ENCODE peak calls at places on chromosome 4, in ten cellular contexts. L is Calu3, E is sigmoid colon, A is progenitor cell of endocrine pancreas, Q is AG10803, T is Panc1, N is HFF-Myc, Z is heart right ventricle, W is tibial nerve, D is astrocyte of the cerebellum. R is an unnamed sample.

GRCh38 chr4:139015948-139016451 is 419 bp downstream of the NOCT start:
- DNase-seq in L (no peak), E (no peak), A (no peak), Q (peak; percentile 21), T (no peak), N (no peak), Z (no peak), W (no peak), D (no peak), R (no peak)

GRCh38 chr4:157072002-157072401 is 3.9 kb upstream of the GLRB start:
- DNase-seq in L (no peak), E (no peak), A (no peak), Q (peak; percentile 46), T (no peak), N (no peak), Z (no peak), W (no peak), D (no peak), R (no peak)

GRCh38 chr4:172989984-172990711 is 178.5 kb upstream of the GALNT7 start:
- DNase-seq in L (no peak), E (no peak), A (no peak), Q (no peak), T (no peak), N (no peak), Z (no peak), W (no peak), D (no peak), R (no peak)

GRCh38 chr4:13527192-13527982 is 16.9 kb downstream of the NKX3-2 start:
- DNase-seq in L (no peak), E (peak; percentile 54), A (no peak), Q (no peak), T (no peak), N (no peak), Z (no peak), W (no peak), D (no peak), R (no peak)

GRCh38 chr4:48604527-48604926 is 114.5 kb downstream of the ZAR1 start:
- DNase-seq in L (no peak), E (no peak), A (no peak), Q (no peak), T (no peak), N (no peak), Z (no peak), W (no peak), D (no peak), R (no peak)

GRCh38 chr4:103754844-103755243 is 35.1 kb upstream of the TACR3 start:
- DNase-seq in L (peak; percentile 53), E (no peak), A (no peak), Q (no peak), T (no peak), N (no peak), Z (no peak), W (no peak), D (no peak), R (no peak)

GRCh38 chr4:133154725-133155124 is 5.6 kb downstream of the PCDH10 start:
- DNase-seq in L (peak; percentile 8), E (no peak), A (no peak), Q (peak; percentile 11), T (peak; percentile 15), N (no peak), Z (no peak), W (no peak), D (no peak), R (no peak)

GRCh38 chr4:20639346-20639745 is 60.9 kb upstream of the PACRGL start:
- DNase-seq in L (no peak), E (no peak), A (no peak), Q (no peak), T (no peak), N (no peak), Z (no peak), W (no peak), D (no peak), R (no peak)

GRCh38 chr4:168550071-168550766 is 53.4 kb downstream of the PALLD start:
- DNase-seq in L (no peak), E (no peak), A (no peak), Q (peak; percentile 62), T (no peak), N (no peak), Z (no peak), W (no peak), D (peak; percentile 83), R (no peak)

GRCh38 chr4:151690164-151690856 is 70.5 kb downstream of the GATB start:
- DNase-seq in L (no peak), E (no peak), A (no peak), Q (peak; percentile 77), T (no peak), N (no peak), Z (no peak), W (no peak), D (peak; percentile 26), R (no peak)

GRCh38 chr4:148268835-148269234 is 173.4 kb downstream of the NR3C2 start:
- DNase-seq in L (no peak), E (no peak), A (no peak), Q (no peak), T (no peak), N (no peak), Z (no peak), W (no peak), D (no peak), R (no peak)

GRCh38 chr4:123398151-123398802 is 1.7 kb downstream of the SPRY1 start:
- DNase-seq in L (peak; percentile 82), E (peak; percentile 85), A (peak; percentile 73), Q (peak; percentile 60), T (no peak), N (no peak), Z (peak; percentile 65), W (peak; percentile 44), D (no peak), R (peak; percentile 74)

GRCh38 chr4:123396294-123397275 is at the start of gene SPRY1:
- DNase-seq in L (peak; percentile 83), E (peak; percentile 94), A (peak; percentile 60), Q (peak; percentile 63), T (peak; percentile 87), N (peak; percentile 75), Z (peak; percentile 78), W (peak; percentile 73), D (peak; percentile 86), R (peak; percentile 47)

GRCh38 chr4:123397276-123398150 is 918 bp downstream of the SPRY1 start:
- DNase-seq in L (peak; percentile 68), E (peak; percentile 78), A (peak; percentile 76), Q (peak; percentile 21), T (no peak), N (no peak), Z (peak; percentile 55), W (no peak), D (no peak), R (peak; percentile 43)

GRCh38 chr4:123399638-123400358 is 3.2 kb downstream of the SPRY1 start:
- DNase-seq in L (no peak), E (no peak), A (no peak), Q (peak; percentile 17), T (no peak), N (no peak), Z (no peak), W (no peak), D (no peak), R (no peak)

DNA sequence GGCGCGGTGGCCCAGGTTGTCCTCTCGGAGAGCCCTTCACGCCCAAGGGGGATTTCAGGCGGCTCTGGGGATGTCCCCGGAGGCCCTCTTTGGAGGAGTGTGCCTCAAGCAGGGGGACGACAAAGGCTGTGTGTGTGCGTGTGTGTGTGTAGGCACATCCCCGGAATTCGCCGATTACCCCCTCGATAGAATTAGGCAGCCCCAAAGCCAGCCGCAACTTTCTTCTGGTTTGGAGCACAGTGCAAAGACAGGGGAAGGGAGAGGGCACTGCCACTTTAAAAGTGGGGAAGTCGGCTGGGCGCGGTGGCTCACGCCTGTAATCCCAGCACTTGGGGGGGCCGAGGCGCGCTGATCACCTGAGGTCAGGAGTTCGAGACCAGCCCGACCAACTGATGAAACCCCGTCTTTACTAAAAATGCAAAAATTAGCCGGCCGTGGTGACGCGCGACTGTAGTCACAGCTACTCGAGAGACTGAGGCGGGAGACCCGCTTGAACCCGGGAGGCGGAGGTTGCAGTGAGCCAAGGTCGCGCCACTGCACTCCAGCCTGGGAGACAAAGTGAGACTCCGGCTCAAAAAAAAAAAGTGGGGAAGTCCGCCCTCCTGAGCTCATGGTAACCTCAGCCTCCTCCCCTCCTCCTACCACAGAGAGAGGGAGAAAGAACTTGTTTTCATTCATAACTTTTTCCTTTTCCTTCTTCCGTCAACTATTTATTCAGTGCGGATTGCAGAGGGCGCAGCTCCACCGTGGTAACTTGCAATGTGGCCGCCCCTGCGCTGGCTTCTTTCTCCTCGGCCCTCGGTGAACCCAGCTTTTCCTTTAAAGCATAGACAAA is 2.4 kb downstream of the SPRY1 start:
- DNase-seq in L (peak; percentile 49), E (peak; percentile 81), A (no peak), Q (peak; percentile 63), T (no peak), N (no peak), Z (peak; percentile 45), W (peak; percentile 36), D (peak; percentile 49), R (peak; percentile 52)
- TF ChIP-seq CTCF in L (no peak), E (no peak), A (no peak), Q (peak; percentile 46), T (peak; percentile 26), N (no peak), Z (peak; percentile 49), W (no peak), D (peak; percentile 31), R (no peak)

DNA sequence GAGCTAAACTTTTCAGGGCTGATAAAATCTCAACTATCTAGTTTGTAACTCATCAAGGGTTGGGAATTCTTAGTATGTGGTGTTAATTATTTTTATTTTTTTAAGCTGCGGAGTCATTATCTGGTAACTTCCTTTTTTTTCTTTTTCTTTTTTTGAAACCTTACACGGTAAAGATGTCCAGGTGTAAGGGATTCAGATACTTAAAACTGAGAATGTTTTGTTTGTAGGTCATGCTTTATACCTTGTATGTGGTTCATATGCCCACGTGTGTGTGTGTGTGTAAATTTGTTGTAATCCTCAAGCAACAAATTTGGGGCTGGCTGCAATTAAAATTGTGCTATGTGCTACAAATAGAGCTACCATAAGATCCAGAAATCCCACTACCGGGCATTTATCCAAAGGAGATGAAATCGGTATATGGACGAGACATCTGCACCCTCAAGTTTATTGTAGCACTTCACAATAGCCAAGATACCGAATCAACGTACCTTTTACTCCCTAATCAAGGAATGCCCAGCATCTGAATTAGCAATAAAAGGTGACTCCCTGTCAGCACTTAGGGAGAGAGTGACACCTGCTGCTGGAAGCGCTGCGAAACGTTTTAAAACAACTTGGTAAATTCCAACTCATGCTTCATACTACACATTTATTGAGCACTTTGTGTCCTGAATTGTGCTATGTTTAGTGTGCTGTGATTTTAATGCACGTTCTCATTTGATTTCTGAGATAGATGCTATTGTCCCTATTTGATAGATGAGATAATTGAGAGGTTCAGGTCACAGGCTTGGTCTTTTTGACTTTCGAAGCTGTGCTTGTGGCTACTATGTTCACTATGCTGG is 16.1 kb downstream of the MSMO1 start:
- DNase-seq in L (no peak), E (no peak), A (no peak), Q (no peak), T (no peak), N (no peak), Z (no peak), W (no peak), D (no peak), R (no peak)
- TF ChIP-seq CTCF in L (no peak), E (no peak), A (peak; percentile 48), Q (peak; percentile 45), T (peak; percentile 59), N (peak; percentile 24), Z (peak; percentile 55), W (no peak), D (peak; percentile 50), R (no peak)

GRCh38 chr4:182142146-182143085 is 100.8 kb upstream of the TENM3 start:
- DNase-seq in L (no peak), E (no peak), A (peak; percentile 32), Q (peak; percentile 62), T (no peak), N (no peak), Z (no peak), W (no peak), D (peak; percentile 29), R (no peak)
- TF ChIP-seq CTCF in L (no peak), E (no peak), A (no peak), Q (peak; percentile 24), T (no peak), N (no peak), Z (no peak), W (peak; percentile 14), D (no peak), R (no peak)

GRCh38 chr4:54998991-54999390 is 126.4 kb downstream of the KDR start:
- DNase-seq in L (no peak), E (no peak), A (no peak), Q (peak; percentile 35), T (no peak), N (no peak), Z (no peak), W (no peak), D (peak; percentile 71), R (no peak)
- TF ChIP-seq CTCF in L (peak; percentile 19), E (no peak), A (peak; percentile 20), Q (peak; percentile 59), T (no peak), N (no peak), Z (peak; percentile 71), W (peak; percentile 72), D (peak; percentile 69), R (no peak)

R was measured in activated B cell treated with CpG ODN at 0.5 μM for 24 hours.